ENCODE peak calls at places on chromosome 15, in four cellular contexts. D is substantia nigra, I is IMR-90, H is ureter. N is an unnamed sample.

GRCh38 chr15:37134244-37134643 is 33.9 kb upstream of the MEIS2 start:
- DNase-seq in D (no peak), I (no peak), H (no peak), N (peak)

GRCh38 chr15:67133026-67133425 is 67.6 kb downstream of the SMAD3 start:
- DNase-seq in D (no peak), I (no peak), H (no peak), N (no peak)

GRCh38 chr15:40543631-40544294 is 21.1 kb downstream of the CCDC32 start:
- DNase-seq in D (no peak), I (no peak), H (no peak), N (no peak)

GRCh38 chr15:95624616-95625361 is 705.7 kb upstream of the NR2F2 start:
- DNase-seq in D (no peak), I (no peak), H (no peak), N (no peak)

GRCh38 chr15:90571063-90571541 is 41.4 kb downstream of the CRTC3 start:
- DNase-seq in D (no peak), I (no peak), H (no peak), N (peak)

GRCh38 chr15:47415539-47415971 is 301.8 kb upstream of the SEMA6D start:
- DNase-seq in D (no peak), I (peak), H (no peak), N (peak)

GRCh38 chr15:68792901-68793766 is 27.6 kb downstream of the ANP32A start:
- DNase-seq in D (no peak), I (no peak), H (peak), N (no peak)

GRCh38 chr15:35912196-35912595 is 366.2 kb upstream of the DPH6 start:
- DNase-seq in D (no peak), I (peak), H (no peak), N (peak)

GRCh38 chr15:65595960-65596359 is 15.0 kb downstream of the INTS14 start:
- DNase-seq in D (no peak), I (no peak), H (no peak), N (no peak)

GRCh38 chr15:79673416-79674123 is 223.2 kb downstream of the MTHFS start:
- DNase-seq in D (no peak), I (peak), H (no peak), N (peak)

GRCh38 chr15:44069489-44069888 is 125.6 kb downstream of the FRMD5 start:
- DNase-seq in D (no peak), I (no peak), H (no peak), N (no peak)

GRCh38 chr15:95557226-95558046 is 773.1 kb upstream of the NR2F2 start:
- DNase-seq in D (no peak), I (peak), H (no peak), N (peak)

GRCh38 chr15:90603893-90604292 is 74.2 kb downstream of the CRTC3 start:
- DNase-seq in D (no peak), I (no peak), H (no peak), N (peak)

GRCh38 chr15:25501828-25502446 is 63.1 kb upstream of the UBE3A start:
- DNase-seq in D (no peak), I (peak), H (no peak), N (peak)

GRCh38 chr15:77160562-77161481 is 89.9 kb upstream of the TSPAN3 start:
- DNase-seq in D (no peak), I (no peak), H (peak), N (no peak)

GRCh38 chr15:34367128-34368081 is at the start of gene LPCAT4:
- DNase-seq in D (peak), I (peak), H (peak), N (peak)

GRCh38 chr15:99143655-99144610 is 39.1 kb downstream of the SYNM start:
- DNase-seq in D (no peak), I (peak), H (no peak), N (peak)

GRCh38 chr15:101012326-101013040 is 93.3 kb downstream of the LRRK1 start:
- DNase-seq in D (no peak), I (no peak), H (no peak), N (no peak)

GRCh38 chr15:97078556-97078955 is 748.1 kb downstream of the NR2F2 start:
- DNase-seq in D (no peak), I (no peak), H (no peak), N (no peak)

GRCh38 chr15:28096720-28097431 is 2.2 kb downstream of the OCA2 start:
- DNase-seq in D (no peak), I (no peak), H (peak), N (peak)

GRCh38 chr15:65042776-65043322 is 2.3 kb upstream of the SLC51B start:
- DNase-seq in D (no peak), I (no peak), H (no peak), N (no peak)

GRCh38 chr15:68224546-68225250 is 4.8 kb downstream of the CLN6 start:
- DNase-seq in D (no peak), I (no peak), H (peak), N (no peak)

GRCh38 chr15:48467801-48468200 is 136.6 kb downstream of the DUT start:
- DNase-seq in D (no peak), I (no peak), H (no peak), N (no peak)

GRCh38 chr15:78072080-78072892 is 5.2 kb downstream of the TBC1D2B start:
- DNase-seq in D (no peak), I (peak), H (no peak), N (peak)

GRCh38 chr15:72183781-72184164 is 13.8 kb downstream of the GRAMD2A start:
- DNase-seq in D (no peak), I (no peak), H (no peak), N (no peak)

GRCh38 chr15:69958494-69959134 is 139.1 kb downstream of the TLE3 start:
- DNase-seq in D (no peak), I (no peak), H (peak), N (peak)

GRCh38 chr15:39181901-39182300 is 399.0 kb upstream of the THBS1 start:
- DNase-seq in D (no peak), I (peak), H (no peak), N (peak)

GRCh38 chr15:73700041-73700842 is 16.1 kb downstream of the CD276 start:
- DNase-seq in D (no peak), I (peak), H (peak), N (peak)

GRCh38 chr15:71085809-71086208 is 29.5 kb upstream of the THSD4 start:
- DNase-seq in D (no peak), I (no peak), H (no peak), N (no peak)

GRCh38 chr15:70765504-70766281 is 2.3 kb upstream of the UACA start:
- DNase-seq in D (no peak), I (peak), H (no peak), N (peak)

N was measured in GM23248.